ENCODE peak calls at places on chromosome 11, in seven cellular contexts. S, R, C, E, W, D and N are unnamed samples.

GRCh38 chr11:121649798-121650197 is 197.0 kb upstream of the SORL1-AS1 start:
- DNase-seq in S (no peak), R (no peak), E (no peak), W (no peak), D (no peak), C (no peak), N (no peak)

GRCh38 chr11:104968856-104969776 is 742 bp upstream of the CASP4 start:
- DNase-seq in E (peak), R (peak), S (no peak), C (peak), D (peak), W (peak), N (peak)

GRCh38 chr11:83641511-83641910 is 355.3 kb upstream of the CCDC90B start:
- DNase-seq in R (no peak), D (peak), E (no peak), W (no peak), S (no peak), C (no peak), N (no peak)

GRCh38 chr11:108213784-108214183 is 8.7 kb downstream of the NPAT start:
- DNase-seq in W (no peak), C (no peak), D (no peak), E (no peak), S (no peak), R (no peak), N (no peak)

GRCh38 chr11:109641549-109641948 is 219.6 kb downstream of the C11orf87 start:
- DNase-seq in S (peak), E (no peak), R (peak), D (peak), W (no peak), C (no peak), N (peak)

GRCh38 chr11:127345819-127346459 is 345.4 kb upstream of the KIRREL3 start:
- DNase-seq in S (peak), D (peak), R (peak), E (peak), W (peak), C (peak), N (no peak)

GRCh38 chr11:34859496-34859895 is 56.7 kb downstream of the APIP start:
- DNase-seq in R (no peak), D (no peak), E (no peak), W (no peak), S (no peak), C (no peak), N (no peak)

GRCh38 chr11:134864233-134864967 is 452.4 kb upstream of the B3GAT1 start:
- DNase-seq in S (no peak), D (no peak), W (no peak), R (no peak), C (no peak), E (no peak), N (no peak)

GRCh38 chr11:125345706-125346561 is 150.1 kb downstream of the FEZ1 start:
- DNase-seq in C (peak), E (peak), W (peak), S (peak), D (peak), R (peak), N (no peak)

GRCh38 chr11:128422576-128423370 is 164.6 kb downstream of the ETS1 start:
- DNase-seq in D (no peak), S (no peak), R (no peak), C (no peak), W (peak), E (peak), N (no peak)

GRCh38 chr11:35623708-35624168 is 5.5 kb downstream of the FJX1 start:
- DNase-seq in S (no peak), C (no peak), E (no peak), W (no peak), R (no peak), D (no peak), N (no peak)

GRCh38 chr11:24391165-24391564 is 105.7 kb upstream of the LUZP2 start:
- DNase-seq in R (no peak), D (no peak), W (no peak), S (no peak), C (peak), E (no peak), N (no peak)

GRCh38 chr11:64000026-64000739 is 13.9 kb downstream of the OTUB1 start:
- DNase-seq in D (peak), E (peak), R (peak), C (no peak), W (peak), S (no peak), N (no peak)

GRCh38 chr11:46673713-46674462 is 26.5 kb downstream of the ARHGAP1 start:
- DNase-seq in C (no peak), R (no peak), S (no peak), W (peak), D (no peak), E (peak), N (no peak)

GRCh38 chr11:9344046-9344680 is 29.8 kb upstream of the TMEM41B start:
- DNase-seq in E (no peak), R (no peak), D (no peak), C (no peak), S (no peak), W (no peak), N (no peak)

GRCh38 chr11:134045799-134046635 is 22.9 kb upstream of the JAM3 start:
- DNase-seq in C (peak), R (peak), W (no peak), D (peak), E (peak), S (no peak), N (peak)

GRCh38 chr11:31711137-31711536 is 100.0 kb downstream of the PAX6 start:
- DNase-seq in D (no peak), S (no peak), E (no peak), R (no peak), C (no peak), W (no peak), N (no peak)

GRCh38 chr11:3122775-3123201 is 42.3 kb downstream of the OSBPL5 start:
- DNase-seq in D (peak), S (no peak), W (peak), R (no peak), C (no peak), E (peak), N (no peak)

GRCh38 chr11:129286813-129287212 is 88.8 kb upstream of the BARX2 start:
- DNase-seq in S (no peak), E (no peak), W (no peak), C (no peak), R (no peak), D (no peak), N (peak)

GRCh38 chr11:46026616-46027293 is 94.5 kb downstream of the PHF21A start:
- DNase-seq in E (no peak), W (no peak), S (no peak), C (no peak), R (no peak), D (no peak), N (no peak)

GRCh38 chr11:2940166-2940929 is 11.1 kb upstream of the PHLDA2 start:
- DNase-seq in D (no peak), E (peak), C (peak), W (peak), R (peak), S (peak), N (no peak)

GRCh38 chr11:75536786-75537629 is 11.3 kb upstream of the GDPD5 start:
- DNase-seq in D (no peak), R (no peak), W (no peak), C (peak), E (no peak), S (no peak), N (no peak)

DNA sequence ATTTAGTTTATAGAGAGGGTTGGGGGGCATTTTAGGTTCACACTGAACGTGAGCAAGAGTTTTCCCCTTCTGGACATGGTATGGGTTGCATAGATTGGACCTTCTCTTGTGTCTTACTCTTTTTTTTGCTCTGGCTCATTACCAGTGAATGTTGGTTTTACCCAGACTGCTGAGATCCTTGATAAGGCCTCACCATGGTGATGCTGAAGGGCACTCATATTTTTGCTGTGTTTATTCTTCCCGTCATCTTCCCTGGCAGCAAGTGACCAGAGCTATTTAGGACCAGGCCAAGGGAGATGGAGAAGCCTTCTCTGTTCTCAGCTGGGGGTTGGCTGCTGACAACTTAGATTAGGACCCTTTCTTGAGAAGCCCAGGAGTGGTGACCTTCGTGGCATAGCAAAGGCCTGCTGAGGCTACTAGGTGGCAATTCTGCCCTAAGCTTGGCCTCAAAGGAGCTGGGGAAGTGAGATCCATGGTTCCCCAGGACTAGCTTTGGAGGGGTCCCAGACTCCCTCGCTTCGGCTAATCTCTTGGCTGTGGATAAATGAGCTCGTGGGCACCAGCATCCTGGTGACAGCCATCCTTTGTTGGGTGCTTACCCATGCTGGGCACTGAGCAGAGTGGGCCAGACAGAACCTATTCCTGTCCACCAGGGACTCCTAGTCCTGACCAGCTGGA is 47.3 kb downstream of the GRIK4 start:
- DNase-seq in D (no peak), E (no peak), C (no peak), R (no peak), S (no peak), W (no peak), N (peak)
- TF ChIP-seq CTCF in D (no peak), E (no peak), C (no peak), R (no peak), S (no peak), W (no peak), N (no peak)

GRCh38 chr11:94735907-94736306 is 32.2 kb upstream of the AMOTL1 start:
- DNase-seq in W (no peak), S (no peak), D (no peak), R (no peak), E (no peak), C (no peak), N (no peak)
- TF ChIP-seq CTCF in W (no peak), S (no peak), D (no peak), R (no peak), E (no peak), C (no peak), N (no peak)

GRCh38 chr11:11229691-11230090 is 123.4 kb downstream of the CSNK2A3 start:
- DNase-seq in D (no peak), R (no peak), E (no peak), S (no peak), C (no peak), W (no peak), N (no peak)

GRCh38 chr11:11231763-11232162 is 121.3 kb downstream of the CSNK2A3 start:
- DNase-seq in D (no peak), R (no peak), C (no peak), E (no peak), W (no peak), S (no peak), N (no peak)

GRCh38 chr11:11227686-11228085 is 125.4 kb downstream of the CSNK2A3 start:
- DNase-seq in C (no peak), R (no peak), E (no peak), W (no peak), D (no peak), S (no peak), N (no peak)

GRCh38 chr11:11230802-11231562 is 122.1 kb downstream of the CSNK2A3 start:
- DNase-seq in R (peak), E (no peak), S (peak), C (peak), W (no peak), D (peak), N (no peak)
- TF ChIP-seq CTCF in R (peak), E (no peak), S (no peak), C (no peak), W (no peak), D (peak), N (peak)

GRCh38 chr11:23112987-23113886 is 253.0 kb upstream of the CCDC179 start:
- DNase-seq in R (peak), S (peak), D (peak), W (peak), C (peak), E (peak), N (peak)
- TF ChIP-seq CTCF in R (peak), S (peak), D (peak), W (peak), C (peak), E (peak), N (peak)

GRCh38 chr11:45017329-45017728 is 66.6 kb upstream of the TP53I11 start:
- DNase-seq in S (no peak), E (no peak), W (no peak), C (no peak), R (peak), D (peak), N (no peak)
- TF ChIP-seq CTCF in S (no peak), E (no peak), W (no peak), C (no peak), R (peak), D (peak), N (no peak)

GRCh38 chr11:14308114-14308896 is 50.7 kb downstream of the RRAS2 start:
- DNase-seq in W (no peak), E (no peak), D (no peak), R (no peak), C (peak), S (peak), N (peak)

GRCh38 chr11:14306481-14306880 is 52.5 kb downstream of the RRAS2 start:
- DNase-seq in R (peak), E (no peak), C (no peak), S (no peak), W (no peak), D (no peak), N (no peak)

GRCh38 chr11:14310696-14311095 is 48.3 kb downstream of the RRAS2 start:
- DNase-seq in C (no peak), E (no peak), R (no peak), W (no peak), D (no peak), S (no peak), N (no peak)

GRCh38 chr11:14308897-14309387 is 50.0 kb downstream of the RRAS2 start:
- DNase-seq in D (no peak), E (no peak), R (no peak), C (no peak), W (no peak), S (no peak), N (no peak)

GRCh38 chr11:14309425-14310192 is 49.4 kb downstream of the RRAS2 start:
- DNase-seq in C (no peak), W (no peak), S (no peak), E (no peak), R (no peak), D (no peak), N (no peak)
- TF ChIP-seq CTCF in C (no peak), W (no peak), S (no peak), E (no peak), R (no peak), D (no peak), N (no peak)

GRCh38 chr11:69644071-69644961 is 3.4 kb downstream of the CCND1 start:
- DNase-seq in C (peak), E (peak), W (peak), S (peak), R (no peak), D (no peak), N (peak)
- TF ChIP-seq CTCF in C (no peak), E (peak), W (no peak), S (peak), R (peak), D (no peak), N (no peak)

GRCh38 chr11:113249491-113249763 is 65.0 kb upstream of the TTC12 start:
- DNase-seq in R (no peak), E (no peak), C (peak), S (no peak), W (no peak), D (no peak), N (no peak)
- TF ChIP-seq CTCF in R (peak), E (no peak), C (no peak), S (no peak), W (no peak), D (no peak), N (peak)